ENCODE peak calls at places on chromosomes 6 and 20, in four cellular contexts. N is WTC11, Y is K562, X is SK-N-SH. Q is an unnamed sample.

GRCh38 chr6:167968091-167968490 is 29.4 kb upstream of the KIF25 start:
- DNase-seq in N (peak), Y (peak), X (peak), Q (no peak)

GRCh38 chr6:168605964-168606363 is 165.0 kb downstream of the SMOC2 start:
- DNase-seq in N (no peak), Y (no peak), X (no peak), Q (no peak)

GRCh38 chr6:28884423-28885148 is 39.2 kb downstream of the TRIM27 start:
- DNase-seq in N (no peak), Y (no peak), X (peak), Q (no peak)

GRCh38 chr20:45489083-45489531 is 19.6 kb downstream of the WFDC2 start:
- DNase-seq in N (no peak), Y (no peak), X (no peak), Q (no peak)

GRCh38 chr6:9540534-9541126 is 874.2 kb downstream of the TFAP2A start:
- DNase-seq in N (no peak), Y (peak), X (peak), Q (no peak)

GRCh38 chr20:41058007-41058673 is 29.5 kb downstream of the TOP1 start:
- DNase-seq in N (no peak), Y (peak), X (peak), Q (no peak)

GRCh38 chr6:40755749-40756452 is 168.7 kb upstream of the LRFN2 start:
- DNase-seq in N (no peak), Y (no peak), X (no peak), Q (peak)

GRCh38 chr20:7003598-7003997 is 236.1 kb downstream of the BMP2 start:
- DNase-seq in N (no peak), Y (no peak), X (no peak), Q (no peak)

GRCh38 chr20:50049442-50050026 is 63.4 kb downstream of the UBE2V1 start:
- DNase-seq in N (no peak), Y (no peak), X (no peak), Q (no peak)

GRCh38 chr6:80022803-80023202 is 18.4 kb downstream of the TTK start:
- DNase-seq in N (no peak), Y (no peak), X (no peak), Q (no peak)

GRCh38 chr20:40191573-40191972 is 497.5 kb downstream of the MAFB start:
- DNase-seq in N (no peak), Y (no peak), X (no peak), Q (no peak)

GRCh38 chr6:129598244-129599187 is 111.5 kb downstream of the ARHGAP18 start:
- DNase-seq in N (no peak), Y (peak), X (peak), Q (peak)

GRCh38 chr6:149439626-149440025 is 39.6 kb downstream of the SUMO4 start:
- DNase-seq in N (no peak), Y (no peak), X (no peak), Q (no peak)

GRCh38 chr6:118719351-118720124 is 68.1 kb upstream of the CEP85L start:
- DNase-seq in N (no peak), Y (no peak), X (no peak), Q (no peak)

GRCh38 chr6:113856011-113856551 is 1.1 kb upstream of the MARCKS start:
- DNase-seq in N (no peak), Y (peak), X (peak), Q (no peak)

GRCh38 chr6:79657238-79657637 is 26.1 kb downstream of the SH3BGRL2 start:
- DNase-seq in N (no peak), Y (no peak), X (no peak), Q (no peak)

GRCh38 chr6:63560806-63561672 is 11.2 kb upstream of the LOC128125822 start:
- DNase-seq in N (no peak), Y (no peak), X (no peak), Q (no peak)

GRCh38 chr6:16239798-16240123 is 1.4 kb downstream of the GMPR start:
- DNase-seq in N (peak), Y (no peak), X (no peak), Q (no peak)

GRCh38 chr6:141335476-141335875 is 797.2 kb upstream of the GJE1 start:
- DNase-seq in N (no peak), Y (no peak), X (no peak), Q (no peak)

GRCh38 chr20:60137657-60138245 is 179.5 kb downstream of the CDH26 start:
- DNase-seq in N (peak), Y (peak), X (no peak), Q (no peak)

GRCh38 chr6:24566020-24566752 is 71.4 kb downstream of the ALDH5A1 start:
- DNase-seq in N (no peak), Y (no peak), X (no peak), Q (no peak)

GRCh38 chr6:141394565-141395051 is 738.1 kb upstream of the GJE1 start:
- DNase-seq in N (no peak), Y (no peak), X (no peak), Q (no peak)

GRCh38 chr6:37092851-37093727 is 76.9 kb upstream of the PIM1 start:
- DNase-seq in N (no peak), Y (no peak), X (no peak), Q (no peak)

GRCh38 chr6:15389759-15390723 is 144.2 kb downstream of the JARID2 start:
- DNase-seq in N (peak), Y (peak), X (peak), Q (peak)

GRCh38 chr20:9218412-9219001 is 149.6 kb downstream of the PLCB4 start:
- DNase-seq in N (no peak), Y (peak), X (no peak), Q (no peak)

GRCh38 chr6:151330130-151330715 is 61.1 kb downstream of the ZBTB2 start:
- DNase-seq in N (no peak), Y (no peak), X (peak), Q (no peak)

GRCh38 chr20:44886828-44887227 is 1.3 kb downstream of the YWHAB start:
- DNase-seq in N (no peak), Y (no peak), X (no peak), Q (no peak)

GRCh38 chr6:15387118-15387517 is 141.2 kb downstream of the JARID2 start:
- DNase-seq in N (no peak), Y (no peak), X (no peak), Q (no peak)

GRCh38 chr6:63802606-63803206 is 167.1 kb downstream of the PHF3 start:
- DNase-seq in N (no peak), Y (peak), X (peak), Q (no peak)

GRCh38 chr6:162543221-162543620 is 184.3 kb downstream of the PRKN start:
- DNase-seq in N (peak), Y (no peak), X (no peak), Q (no peak)

GRCh38 chr6:149060300-149060984 is 257.1 kb upstream of the TAB2 start:
- DNase-seq in N (no peak), Y (peak), X (peak), Q (peak)

GRCh38 chr6:25270559-25270958 is 8.6 kb upstream of the CARMIL1 start:
- DNase-seq in N (no peak), Y (no peak), X (no peak), Q (no peak)

GRCh38 chr6:131949615-131949908 is 1.6 kb downstream of the CCN2 start:
- DNase-seq in N (no peak), Y (no peak), X (no peak), Q (no peak)

GRCh38 chr20:49942942-49943341 is 6.7 kb downstream of the RNF114 start:
- DNase-seq in N (no peak), Y (no peak), X (no peak), Q (no peak)

GRCh38 chr20:62122659-62123449 is 579 bp downstream of the LSM14B start:
- DNase-seq in N (no peak), Y (peak), X (peak), Q (no peak)

GRCh38 chr6:137631323-137631722 is 137.1 kb upstream of the OLIG3 start:
- DNase-seq in N (no peak), Y (no peak), X (no peak), Q (no peak)

GRCh38 chr6:104527761-104528415 is 331.8 kb downstream of the HACE1 start:
- DNase-seq in N (peak), Y (peak), X (no peak), Q (no peak)

DNA sequence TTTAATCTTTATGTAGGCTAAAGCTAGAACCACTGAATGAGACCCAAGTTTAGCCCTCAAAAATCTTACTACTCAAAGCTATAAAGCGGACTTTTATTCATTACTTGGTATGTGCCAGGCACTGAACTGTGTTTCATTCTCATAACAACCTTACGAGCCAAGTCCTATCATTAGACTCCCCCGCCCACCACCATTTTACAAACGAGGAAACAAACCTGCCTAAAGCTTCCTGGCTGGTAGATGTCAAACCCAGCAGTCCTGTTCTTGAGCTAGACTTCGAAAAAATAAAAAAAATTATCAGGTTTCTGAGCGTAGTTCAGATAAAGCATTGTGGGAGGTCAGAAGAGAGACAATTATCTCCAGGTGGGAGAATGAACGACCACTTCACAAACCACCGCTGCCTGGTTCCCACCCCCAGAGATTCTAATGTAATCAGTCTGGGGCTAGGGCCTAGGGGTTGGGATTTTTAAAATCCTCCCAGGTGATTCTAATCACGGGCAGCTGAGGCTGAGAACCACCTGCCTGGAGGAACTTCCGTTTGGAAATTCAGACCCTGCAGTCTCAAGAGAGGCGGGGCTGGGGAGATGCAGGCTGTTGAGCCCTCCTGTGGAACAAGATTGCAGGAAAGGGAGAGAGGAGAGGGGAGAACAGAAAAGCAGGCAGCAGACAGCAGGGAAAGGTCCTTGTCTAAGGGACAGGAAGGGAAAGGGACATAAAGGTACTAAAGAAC is 8.6 kb downstream of the ADTRP start:
- DNase-seq in N (peak), Y (peak), X (no peak), Q (no peak)
- TF ChIP-seq USF1 in N (no peak), Y (no peak), X (no peak), Q (no peak)

DNA sequence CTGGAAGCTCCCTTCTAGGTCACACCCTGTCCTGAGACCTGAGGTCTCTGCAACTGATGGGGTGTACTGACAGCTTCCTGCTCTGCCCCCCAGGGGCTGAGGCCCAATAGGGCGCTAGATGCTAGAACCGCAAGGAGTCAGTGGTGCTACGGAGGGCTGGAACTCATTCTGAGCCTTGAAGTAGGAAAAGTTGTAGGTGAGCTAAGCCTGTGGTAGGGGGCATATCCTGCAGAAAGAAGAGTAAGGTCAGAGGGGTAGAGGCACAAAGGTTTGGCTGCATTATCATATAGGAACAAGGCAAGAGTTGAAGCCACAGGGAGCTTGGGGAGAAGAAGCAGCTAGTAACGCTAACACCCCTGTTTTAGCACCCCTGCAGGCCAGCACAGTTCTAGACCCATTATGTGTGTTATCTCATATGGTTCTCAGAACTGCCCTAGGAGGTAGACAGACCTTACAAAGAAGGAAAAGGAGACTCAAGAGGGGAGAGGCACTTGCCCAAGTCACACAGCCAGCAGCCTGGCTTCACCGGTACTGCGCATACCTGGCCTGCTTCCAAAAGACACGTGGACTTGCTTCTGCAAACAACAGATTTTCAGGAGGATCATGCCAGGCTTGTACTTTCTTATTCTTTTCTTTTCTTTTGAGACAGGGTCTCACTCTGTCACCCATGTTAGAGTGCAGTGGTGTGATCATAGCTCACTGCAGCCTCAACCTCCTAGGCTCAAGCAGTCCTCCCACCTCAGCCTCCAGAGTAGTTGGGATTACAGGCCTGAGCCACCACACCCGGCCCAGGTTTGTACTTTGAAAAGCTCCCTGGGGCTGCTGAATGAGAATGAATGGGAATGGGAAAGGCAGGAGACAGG is 156.1 kb downstream of the MRPL14 start:
- DNase-seq in N (no peak), Y (peak), X (no peak), Q (no peak)
- TF ChIP-seq USF1 in N (no peak), Y (no peak), X (no peak), Q (no peak)

DNA sequence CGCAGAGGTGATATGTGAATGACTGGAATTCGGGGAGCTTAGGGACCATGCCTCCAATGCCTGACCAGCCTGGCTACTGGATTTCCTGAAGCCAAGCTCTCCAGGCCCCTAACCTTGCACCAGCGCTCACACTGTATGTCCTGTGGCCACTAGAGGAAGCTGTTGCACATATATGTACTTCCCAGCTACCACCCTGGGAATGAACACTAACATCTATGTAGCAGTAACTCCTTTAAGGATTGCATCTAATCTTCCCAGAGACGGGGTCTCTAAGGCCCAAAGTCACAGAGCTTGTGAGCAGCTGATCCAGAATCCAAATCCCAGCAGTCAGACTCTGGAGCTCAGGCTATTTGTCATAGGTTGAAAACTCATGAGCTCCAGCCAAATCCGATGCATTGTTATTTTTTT is 20.4 kb upstream of the BPIFB1 start:
- DNase-seq in N (peak), Y (peak), X (peak), Q (no peak)
- TF ChIP-seq USF1 in N (no peak), Y (no peak), X (no peak), Q (no peak)

GRCh38 chr6:31573239-31574105 is 1.4 kb downstream of the LTA start:
- DNase-seq in N (no peak), Y (no peak), X (no peak), Q (no peak)
- TF ChIP-seq USF1 in N (no peak), Y (no peak), X (no peak), Q (no peak)

GRCh38 chr6:715709-716450 is 22.9 kb upstream of the EXOC2 start:
- DNase-seq in N (no peak), Y (no peak), X (peak), Q (no peak)
- TF ChIP-seq USF1 in N (no peak), Y (no peak), X (no peak), Q (no peak)

GRCh38 chr6:143262037-143262436 is 188.5 kb downstream of the ADAT2 start:
- DNase-seq in N (no peak), Y (no peak), X (no peak), Q (no peak)
- TF ChIP-seq USF1 in N (no peak), Y (no peak), X (no peak), Q (no peak)

GRCh38 chr20:2054911-2055310 is 46.7 kb upstream of the STK35 start:
- DNase-seq in N (no peak), Y (no peak), X (no peak), Q (no peak)

GRCh38 chr20:2065111-2065510 is 36.5 kb upstream of the STK35 start:
- DNase-seq in N (no peak), Y (no peak), X (no peak), Q (no peak)

GRCh38 chr20:2053615-2054014 is 48.0 kb upstream of the STK35 start:
- DNase-seq in N (no peak), Y (no peak), X (no peak), Q (no peak)

GRCh38 chr20:2059411-2059810 is 42.2 kb upstream of the STK35 start:
- DNase-seq in N (no peak), Y (no peak), X (no peak), Q (no peak)
- TF ChIP-seq USF1 in N (no peak), Y (no peak), X (no peak), Q (no peak)